ENCODE peak calls at places on chromosomes 6 and 20, in four cellular contexts. S is activated CD4-positive, CD25-positive, alpha-beta regulatory T cell; F is nephron progenitor cell; I is NCI-H1105. M is an unnamed sample.

GRCh38 chr20:56867128-56867527 is 238.0 kb downstream of the TFAP2C start:
- DNase-seq in S (no peak), F (no peak), I (no peak), M (no peak)

GRCh38 chr6:148746363-148747144 is at the start of gene UST:
- DNase-seq in S (no peak), I (peak; percentile 46), F (peak; percentile 84), M (peak; percentile 46)

GRCh38 chr6:24069546-24069945 is 56.5 kb upstream of the NRSN1 start:
- DNase-seq in S (no peak), F (no peak), I (no peak), M (no peak)

GRCh38 chr20:59765599-59766177 is 161.3 kb downstream of the PHACTR3 start:
- DNase-seq in I (no peak), S (no peak), F (peak; percentile 62), M (no peak)

GRCh38 chr20:62367136-62367482 is at the start of gene LAMA5:
- DNase-seq in S (no peak), I (peak; percentile 30), F (peak; percentile 82), M (peak; percentile 62)

GRCh38 chr6:158718431-158719126 is 68.7 kb downstream of the SYTL3 start:
- DNase-seq in I (no peak), F (peak; percentile 56), S (no peak), M (peak; percentile 68)

GRCh38 chr20:20010639-20011500 is 6.3 kb upstream of the NAA20 start:
- DNase-seq in I (no peak), F (no peak), S (no peak), M (no peak)

GRCh38 chr6:31352497-31353368 is 4.2 kb downstream of the HLA-B start:
- DNase-seq in F (no peak), S (no peak), I (no peak), M (no peak)

GRCh38 chr6:85126448-85127178 is 323.3 kb upstream of the NT5E start:
- DNase-seq in S (no peak), F (peak; percentile 77), I (no peak), M (peak; percentile 60)

GRCh38 chr6:128131036-128131435 is 230.2 kb upstream of the THEMIS start:
- DNase-seq in I (no peak), S (no peak), F (no peak), M (no peak)

GRCh38 chr20:32231847-32232246 is 24.2 kb downstream of the POFUT1 start:
- DNase-seq in I (no peak), F (no peak), S (no peak), M (no peak)

GRCh38 chr6:157223486-157223885 is 99.8 kb downstream of the TMEM242 start:
- DNase-seq in I (no peak), F (no peak), S (no peak), M (no peak)

GRCh38 chr20:46088409-46089075 is 1.2 kb downstream of the NCOA5 start:
- DNase-seq in I (no peak), F (no peak), S (no peak), M (no peak)

GRCh38 chr6:105207524-105208269 is 27.9 kb upstream of the POPDC3 start:
- DNase-seq in I (no peak), F (no peak), S (no peak), M (no peak)

GRCh38 chr6:119736680-119737079 is 387.1 kb upstream of the MAN1A1 start:
- DNase-seq in F (no peak), I (no peak), S (no peak), M (no peak)

M was measured in WERI-Rb-1.